ENCODE peak calls at places on chromosomes 6 and 20, in ten cellular contexts. S is endothelial cell; Y is activated naive CD4-positive, alpha-beta T cell treated with Interleukin-2 at 50 U/mL for 16 hours; Q is ACHN; Z is fibroblast of the aortic adventitia; H is NCI-H460; E is NCI-H1092; L is ovary; R is amniotic epithelial cell; K is astrocyte of the cerebellum. N is an unnamed sample.

GRCh38 chr6:79622353-79622752 is 8.8 kb upstream of the SH3BGRL2 start:
- DNase-seq in Y (no peak), L (no peak), R (no peak), H (no peak), Q (no peak), S (no peak), E (no peak), K (no peak), Z (no peak), N (no peak)

GRCh38 chr6:169328112-169328801 is 74.6 kb upstream of the THBS2 start:
- DNase-seq in Q (peak; percentile 1), R (peak; percentile 96), E (no peak), L (peak; percentile 52), H (no peak), Y (no peak), S (no peak), K (peak; percentile 8), Z (peak; percentile 44), N (no peak)

GRCh38 chr6:90286884-90287488 is 9.7 kb downstream of the BACH2 start:
- DNase-seq in L (peak; percentile 27), Y (peak; percentile 65), Q (peak; percentile 62), H (peak; percentile 34), R (peak; percentile 48), K (no peak), S (peak; percentile 57), Z (peak; percentile 27), E (no peak), N (peak; percentile 75)

GRCh38 chr6:17138033-17138432 is 36.2 kb downstream of the STMND1 start:
- DNase-seq in H (no peak), Y (no peak), S (no peak), E (no peak), L (no peak), Z (no peak), R (no peak), Q (no peak), K (no peak), N (no peak)

GRCh38 chr6:144725731-144726522 is 440.8 kb downstream of the UTRN start:
- DNase-seq in E (no peak), L (no peak), H (no peak), S (no peak), Y (no peak), Q (no peak), R (no peak), Z (no peak), K (no peak), N (no peak)

GRCh38 chr6:156794963-156795362 is 17.8 kb downstream of the ARID1B start:
- DNase-seq in L (no peak), K (no peak), H (no peak), Z (no peak), S (no peak), E (no peak), Y (peak; percentile 46), Q (peak; percentile 55), R (no peak), N (no peak)

GRCh38 chr20:6515261-6515660 is 252.2 kb upstream of the BMP2 start:
- DNase-seq in L (no peak), S (no peak), H (no peak), Z (no peak), K (no peak), Y (no peak), E (no peak), R (no peak), Q (no peak), N (no peak)

GRCh38 chr6:14476793-14477531 is 359.4 kb downstream of the CD83 start:
- DNase-seq in E (no peak), Y (no peak), H (no peak), S (no peak), Q (peak; percentile 63), K (peak; percentile 31), L (peak; percentile 85), Z (peak; percentile 97), R (peak; percentile 78), N (peak; percentile 83)

GRCh38 chr6:167920165-167920564 is 77.3 kb upstream of the KIF25 start:
- DNase-seq in Y (no peak), E (no peak), L (no peak), H (no peak), R (no peak), Z (no peak), Q (no peak), S (no peak), K (no peak), N (no peak)

GRCh38 chr20:58467572-58468330 is 47.4 kb downstream of the APCDD1L start:
- DNase-seq in E (no peak), R (peak; percentile 38), Z (no peak), K (no peak), S (no peak), Y (no peak), L (no peak), Q (no peak), H (no peak), N (peak; percentile 32)

GRCh38 chr6:168577496-168577895 is 136.5 kb downstream of the SMOC2 start:
- DNase-seq in S (no peak), H (no peak), K (no peak), Y (no peak), L (no peak), Z (no peak), R (no peak), Q (no peak), E (no peak), N (no peak)

GRCh38 chr6:129575378-129576118 is 134.4 kb downstream of the ARHGAP18 start:
- DNase-seq in R (peak; percentile 78), Z (peak; percentile 83), Y (no peak), K (peak; percentile 50), Q (peak; percentile 57), H (peak; percentile 39), S (no peak), E (no peak), L (no peak), N (no peak)

GRCh38 chr20:25061103-25061799 is 3.3 kb upstream of the ACSS1 start:
- DNase-seq in S (no peak), Z (no peak), H (no peak), E (no peak), K (no peak), Y (no peak), R (no peak), Q (no peak), L (peak; percentile 7), N (no peak)

GRCh38 chr6:31363809-31364208 is 6.8 kb upstream of the HLA-B start:
- DNase-seq in L (no peak), H (no peak), Y (no peak), Q (no peak), Z (no peak), S (no peak), R (no peak), K (no peak), E (no peak), N (no peak)

GRCh38 chr6:139436521-139437348 is 62.3 kb upstream of the CITED2 start:
- DNase-seq in R (peak; percentile 32), K (peak; percentile 34), S (no peak), L (no peak), Z (no peak), E (no peak), Y (no peak), Q (no peak), H (no peak), N (no peak)

GRCh38 chr6:66605971-66606370 is 898.9 kb upstream of the EYS start:
- DNase-seq in K (no peak), H (no peak), Z (no peak), S (no peak), R (no peak), Q (no peak), L (no peak), E (no peak), Y (no peak), N (no peak)

GRCh38 chr6:160733045-160733646 is 31.1 kb downstream of the PLG start:
- DNase-seq in Y (peak; percentile 10), R (peak; percentile 9), S (peak; percentile 48), Z (peak; percentile 48), H (peak; percentile 31), E (peak; percentile 29), L (peak; percentile 39), K (peak; percentile 16), Q (peak; percentile 35), N (peak; percentile 57)

GRCh38 chr6:56714273-56714672 is 71.6 kb upstream of the DST start:
- DNase-seq in L (no peak), H (no peak), K (no peak), S (no peak), R (no peak), E (no peak), Q (peak; percentile 29), Y (no peak), Z (no peak), N (no peak)

GRCh38 chr6:144683216-144684070 is 398.3 kb downstream of the UTRN start:
- DNase-seq in Y (no peak), K (no peak), Z (peak; percentile 35), E (no peak), Q (no peak), L (no peak), R (no peak), H (no peak), S (no peak), N (no peak)

GRCh38 chr6:29251741-29252140 is 49.8 kb upstream of the OR14J1 start:
- DNase-seq in Z (no peak), Y (no peak), H (no peak), K (no peak), E (no peak), S (no peak), R (no peak), L (no peak), Q (peak; percentile 35), N (no peak)

GRCh38 chr6:91098006-91098405 is 511.1 kb upstream of the MAP3K7 start:
- DNase-seq in Q (peak; percentile 59), Z (no peak), S (no peak), K (no peak), R (no peak), Y (no peak), E (peak; percentile 20), H (no peak), L (no peak), N (no peak)

GRCh38 chr6:43624786-43625288 is 4.2 kb downstream of the GTPBP2 start:
- DNase-seq in Z (no peak), L (no peak), R (no peak), Q (no peak), S (no peak), Y (no peak), H (no peak), E (no peak), K (no peak), N (peak; percentile 10)

GRCh38 chr6:157944983-157945931 is 36.4 kb upstream of the SYNJ2 start:
- DNase-seq in R (no peak), Y (peak; percentile 60), S (no peak), Z (no peak), H (no peak), L (no peak), K (no peak), E (no peak), Q (no peak), N (no peak)

GRCh38 chr6:18491303-18492090 is 104.3 kb downstream of the RNF144B start:
- DNase-seq in K (peak; percentile 82), S (no peak), L (no peak), R (no peak), Q (peak; percentile 59), Z (no peak), H (no peak), E (no peak), Y (no peak), N (no peak)